ENCODE peak calls at places on chromosomes 11 and 22, in four cellular contexts. X is psoas muscle; G is CD8-positive, alpha-beta memory T cell; N is tibial artery. P is an unnamed sample.

GRCh38 chr11:73989156-73989555 is 6.5 kb upstream of the UCP2 start:
- DNase-seq in G (no peak), N (peak; percentile 13), X (no peak), P (no peak)

GRCh38 chr11:288328-289144 is at the start of gene PGGHG:
- DNase-seq in X (peak; percentile 79), G (peak; percentile 67), N (peak; percentile 68), P (no peak)

GRCh38 chr11:97893612-97894011 is 1127.1 kb upstream of the CNTN5 start:
- DNase-seq in N (no peak), X (no peak), G (no peak), P (no peak)

GRCh38 chr11:1229471-1230120 is 6.7 kb downstream of the MUC5B start:
- DNase-seq in N (no peak), X (peak; percentile 7), G (no peak), P (no peak)

GRCh38 chr11:94151311-94151710 is 22.7 kb downstream of the PANX1 start:
- DNase-seq in G (no peak), N (no peak), X (no peak), P (no peak)

GRCh38 chr11:35714882-35715612 is 52.5 kb downstream of the TRIM44 start:
- DNase-seq in G (no peak), X (no peak), N (no peak), P (no peak)

GRCh38 chr22:20533879-20534265 is 26.5 kb downstream of the MED15 start:
- DNase-seq in G (no peak), X (no peak), N (no peak), P (no peak)

GRCh38 chr11:118010738-118011461 is 24.7 kb downstream of the IL10RA start:
- DNase-seq in X (peak; percentile 36), N (peak; percentile 76), G (no peak), P (no peak)

GRCh38 chr11:62444271-62444833 is 25.5 kb downstream of the SCGB1A1 start:
- DNase-seq in X (peak; percentile 74), N (peak; percentile 71), G (no peak), P (peak; percentile 17)

GRCh38 chr11:117175104-117175503 is 3.4 kb upstream of the SIDT2 start:
- DNase-seq in X (no peak), G (no peak), N (no peak), P (no peak)

GRCh38 chr22:41699264-41700104 is at the start of gene MEI1:
- DNase-seq in N (peak; percentile 64), G (peak; percentile 79), X (peak; percentile 88), P (peak; percentile 86)

GRCh38 chr22:10961043-10961860 is 4566.7 kb upstream of the OR11H1 start:
- DNase-seq in N (no peak), X (no peak), G (no peak), P (no peak)

GRCh38 chr11:95444309-95445202 is 213.6 kb upstream of the SESN3 start:
- DNase-seq in N (no peak), G (no peak), X (no peak), P (peak; percentile 2)

GRCh38 chr22:18954333-18954732 is 18.2 kb upstream of the PRODH start:
- DNase-seq in G (peak; percentile 29), N (peak; percentile 64), X (peak; percentile 57), P (peak; percentile 37)

GRCh38 chr11:82810326-82810725 is 76.7 kb upstream of the FAM181B start:
- DNase-seq in N (no peak), G (no peak), X (no peak), P (no peak)

GRCh38 chr11:133160754-133161153 is 371.5 kb downstream of the OPCML start:
- DNase-seq in G (no peak), X (no peak), N (no peak), P (no peak)

GRCh38 chr22:24157783-24158170 is 23.5 kb upstream of the SUSD2 start:
- DNase-seq in N (peak; percentile 63), X (no peak), G (no peak), P (no peak)

GRCh38 chr11:61083601-61084147 is 18.6 kb upstream of the CD5 start:
- DNase-seq in X (no peak), N (no peak), G (peak; percentile 76), P (peak; percentile 82)

GRCh38 chr11:75244052-75244814 is 3.7 kb downstream of the TPBGL start:
- DNase-seq in X (no peak), N (no peak), G (no peak), P (no peak)

GRCh38 chr11:134575504-134576230 is 163.6 kb upstream of the B3GAT1 start:
- DNase-seq in N (no peak), X (no peak), G (no peak), P (no peak)

GRCh38 chr22:42905217-42905616 is 48.1 kb upstream of the ARFGAP3 start:
- DNase-seq in N (no peak), G (no peak), X (no peak), P (no peak)

GRCh38 chr22:42760806-42761565 is 40.3 kb upstream of the A4GALT start:
- DNase-seq in G (no peak), N (no peak), X (no peak), P (no peak)

GRCh38 chr11:127003260-127003981 is 2.9 kb upstream of the KIRREL3 start:
- DNase-seq in X (no peak), N (no peak), G (no peak), P (no peak)

GRCh38 chr11:113643701-113644100 is 62.4 kb downstream of the TMPRSS5 start:
- DNase-seq in X (no peak), N (no peak), G (no peak), P (no peak)

GRCh38 chr22:27581688-27582087 is 219.9 kb downstream of the MN1 start:
- DNase-seq in X (peak; percentile 85), G (no peak), N (peak; percentile 93), P (no peak)

GRCh38 chr22:45504703-45505341 is 2.1 kb downstream of the FBLN1 start:
- DNase-seq in G (no peak), X (peak; percentile 48), N (peak; percentile 63), P (no peak)

GRCh38 chr11:11499300-11499699 is 122.5 kb downstream of the GALNT18 start:
- DNase-seq in N (no peak), X (no peak), G (no peak), P (no peak)

GRCh38 chr11:90133560-90134145 is 810 bp upstream of the NAALAD2 start:
- DNase-seq in G (no peak), N (no peak), X (no peak), P (no peak)

GRCh38 chr11:35622070-35622469 is 3.8 kb downstream of the FJX1 start:
- DNase-seq in G (no peak), N (no peak), X (no peak), P (no peak)

GRCh38 chr11:883527-883926 is 27.1 kb downstream of the CHID1 start:
- DNase-seq in X (no peak), N (no peak), G (no peak), P (no peak)

GRCh38 chr22:19604711-19605268 is 80.6 kb upstream of the CLDN5 start:
- DNase-seq in G (no peak), N (no peak), X (no peak), P (no peak)

GRCh38 chr11:693887-694562 is 997 bp downstream of the DEAF1 start:
- DNase-seq in G (no peak), N (no peak), X (no peak), P (no peak)

GRCh38 chr11:78138694-78139421 is 568 bp downstream of the ALG8 start:
- DNase-seq in X (no peak), G (no peak), N (no peak), P (no peak)

GRCh38 chr11:36744375-36745168 is 146.5 kb upstream of the RAG2 start:
- DNase-seq in N (peak; percentile 80), X (peak; percentile 68), G (peak; percentile 15), P (peak; percentile 13)

GRCh38 chr11:2739531-2740274 is 39.9 kb upstream of the KCNQ1OT1 start:
- DNase-seq in X (peak; percentile 9), N (no peak), G (no peak), P (no peak)

GRCh38 chr22:22912135-22912408 is 24.5 kb downstream of the IGLL5 start:
- DNase-seq in G (no peak), X (no peak), N (no peak), P (no peak)
- H3K4me1 ChIP-seq in G (no peaks in the 10 kb centered on the region), X (no peaks in the 10 kb centered on the region), N (no peaks in the 10 kb centered on the region), P (no peaks in the 10 kb centered on the region)

DNA sequence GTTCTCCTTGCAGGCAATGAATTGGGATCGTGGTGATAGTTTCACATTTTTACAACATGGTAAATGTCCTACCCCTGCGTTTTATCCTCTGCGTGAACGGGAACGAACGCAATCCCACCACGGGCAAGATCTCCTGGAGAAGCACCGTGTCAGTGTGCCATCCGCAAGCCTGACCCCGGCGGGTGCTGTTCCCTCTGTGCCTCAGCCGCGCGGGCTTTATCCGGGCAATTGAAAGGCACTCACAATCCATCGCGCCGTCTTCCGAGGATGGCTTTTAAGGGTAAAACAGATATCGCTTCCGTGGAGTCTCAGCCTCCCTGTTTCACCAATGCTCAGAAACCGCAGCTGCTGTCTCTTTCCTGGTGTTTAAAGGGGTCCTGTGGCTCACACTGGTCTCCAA is 1387.5 kb downstream of the BRD1 start:
- DNase-seq in N (no peak), G (no peak), X (no peak), P (no peak)
- H3K9me3 ChIP-seq in N (no peaks in the 10 kb centered on the region), G (no peaks in the 10 kb centered on the region), X (no peaks in the 10 kb centered on the region), P (no peaks in the 10 kb centered on the region)

DNA sequence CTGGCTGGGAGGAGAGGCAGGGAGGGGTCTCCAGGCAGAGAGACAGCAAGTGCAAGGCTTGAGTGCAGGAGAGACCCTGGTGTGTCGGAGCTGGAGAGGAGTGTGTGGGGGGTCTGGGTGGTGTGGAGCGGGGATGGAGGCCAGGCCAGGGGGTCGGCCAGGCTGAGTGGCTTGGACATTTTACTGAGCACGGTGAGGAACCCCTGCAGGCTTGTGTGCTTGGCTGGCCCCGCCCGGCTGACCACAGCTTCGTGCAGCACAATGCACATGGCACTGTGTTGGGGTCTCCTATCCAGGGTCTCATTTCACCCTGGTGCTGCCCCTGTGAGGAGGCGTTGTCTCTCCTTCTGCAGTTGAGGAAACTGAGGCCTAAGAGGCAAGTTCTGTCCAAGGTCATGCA is 5.6 kb downstream of the MYEOV start:
- DNase-seq in G (no peak), X (no peak), N (no peak), P (no peak)
- H3K4me3 ChIP-seq in G (no peak overlapping the region), X (no peak overlapping the region), N (no peak overlapping the region), P (no peak overlapping the region)

GRCh38 chr22:35524966-35525686 is 15.5 kb upstream of the RASD2 start:
- DNase-seq in G (no peak), N (no peak), X (no peak), P (no peak)
- H3K4me1 ChIP-seq in G (no peaks in the 10 kb centered on the region), N (no peaks in the 10 kb centered on the region), X (no peaks in the 10 kb centered on the region), P (no peaks in the 10 kb centered on the region)

GRCh38 chr11:124219126-124219525 is 21.8 kb upstream of the OR8G1 start:
- DNase-seq in N (no peak), G (no peak), X (no peak), P (no peak)
- H3K9me3 ChIP-seq in N (no peaks in the 10 kb centered on the region), G (no peaks in the 10 kb centered on the region), X (no peaks in the 10 kb centered on the region), P (no peaks in the 10 kb centered on the region)

DNA sequence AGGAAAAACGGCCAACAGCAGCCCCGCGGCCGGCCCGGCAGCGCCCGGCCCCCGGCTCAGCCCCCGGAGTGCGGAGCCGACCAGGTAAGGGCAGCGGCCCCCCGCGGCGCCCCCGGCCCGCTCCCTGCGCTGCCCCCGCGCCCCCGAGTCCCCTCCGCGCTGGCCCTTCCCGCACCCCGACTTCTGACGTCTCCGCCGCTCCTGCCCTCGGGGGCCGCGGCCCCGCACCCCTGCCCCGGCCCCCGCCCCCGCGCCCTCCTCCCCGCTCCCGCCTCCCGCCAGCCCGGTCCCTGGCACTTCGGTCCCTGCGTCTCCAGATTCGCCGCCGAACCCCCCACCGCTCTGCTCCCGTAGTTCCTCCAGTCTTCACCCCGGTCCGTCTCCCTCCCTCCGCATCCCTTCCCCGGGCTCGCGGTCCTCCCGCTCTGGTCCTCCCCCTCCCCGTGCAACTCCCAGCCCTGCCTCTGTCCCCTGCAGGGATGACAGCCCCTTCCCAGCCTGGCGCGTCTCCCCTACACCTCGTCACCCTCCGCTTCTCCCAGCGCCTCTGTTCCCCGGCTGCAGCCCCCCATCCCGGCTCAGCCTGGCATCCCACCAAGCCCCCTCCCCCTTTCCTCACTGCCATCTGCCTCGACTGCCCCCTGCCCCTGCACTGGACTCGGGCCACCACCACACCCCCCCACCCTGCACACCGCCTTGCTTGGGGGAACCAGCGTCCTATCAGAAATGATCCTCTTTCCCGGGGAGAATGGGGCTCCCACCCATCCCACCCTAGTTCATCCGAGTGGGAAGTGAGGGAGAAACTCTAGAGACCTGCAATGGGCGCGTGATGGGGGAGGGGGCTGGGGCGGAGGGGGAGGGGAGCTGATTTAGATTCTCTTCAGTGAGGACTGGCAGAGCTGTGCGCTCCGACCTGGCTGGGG is 517 bp downstream of the GRIK4 start:
- DNase-seq in G (no peak), N (no peak), X (no peak), P (no peak)
- H3K4me3 ChIP-seq in G (no peak overlapping the region), N (peak overlapping the region; percentile 39), X (no peak overlapping the region), P (no peak overlapping the region)

P was measured in CD4-positive, alpha-beta memory T cell.